ENCODE peak calls at places on chromosomes 1 and 21, in six cellular contexts. V, K, B, N, I and P are unnamed samples.

GRCh38 chr1:21742578-21742977 is 40.4 kb downstream of the USP48 start:
- DNase-seq in K (no peak), N (no peak), V (no peak), I (no peak), B (no peak), P (no peak)

GRCh38 chr1:21702780-21703179 is 33.6 kb upstream of the RAP1GAP start:
- DNase-seq in N (no peak), B (no peak), K (no peak), I (no peak), V (no peak), P (no peak)

GRCh38 chr1:59730759-59731478 is 83.8 kb upstream of the HOOK1 start:
- DNase-seq in K (no peak), N (no peak), V (no peak), B (no peak), I (peak; percentile 85), P (no peak)

GRCh38 chr1:201310251-201310985 is 27.1 kb downstream of the PKP1 start:
- DNase-seq in I (no peak), K (no peak), N (no peak), V (no peak), B (no peak), P (no peak)

GRCh38 chr1:111541721-111542120 is 38.3 kb upstream of the ADORA3 start:
- DNase-seq in B (no peak), N (no peak), V (no peak), I (no peak), K (no peak), P (no peak)

GRCh38 chr1:112698366-112699310 is 8.3 kb downstream of the RHOC start:
- DNase-seq in I (no peak), K (no peak), V (no peak), N (no peak), B (no peak), P (no peak)

GRCh38 chr1:31605908-31606427 is 11.5 kb upstream of the HCRTR1 start:
- DNase-seq in V (no peak), B (no peak), K (no peak), I (no peak), N (peak; percentile 62), P (no peak)

GRCh38 chr1:156508205-156508954 is 7.8 kb upstream of the MEF2D start:
- DNase-seq in V (no peak), N (no peak), K (no peak), I (peak; percentile 90), B (no peak), P (no peak)

GRCh38 chr21:18869105-18869504 is 465.5 kb upstream of the TMPRSS15 start:
- DNase-seq in I (no peak), V (no peak), K (no peak), N (no peak), B (no peak), P (no peak)

GRCh38 chr1:9807541-9807940 is 16.2 kb downstream of the CLSTN1 start:
- DNase-seq in N (no peak), V (no peak), K (peak; percentile 55), I (no peak), B (no peak), P (no peak)

GRCh38 chr1:25922633-25923567 is 16.7 kb upstream of the STMN1 start:
- DNase-seq in V (peak; percentile 31), K (peak; percentile 74), B (peak; percentile 11), N (peak; percentile 62), I (peak; percentile 44), P (peak; percentile 70)

GRCh38 chr1:227884370-227885134 is 63.2 kb downstream of the WNT9A start:
- DNase-seq in I (peak; percentile 9), N (no peak), B (no peak), K (no peak), V (no peak), P (no peak)